ENCODE peak calls at places on chromosomes 2 and 18, in seven cellular contexts. E is EL; B is fibroblast of lung; M is LoVo; D is activated CD4-positive, alpha-beta T cell treated with anti-CD3 and anti-CD28 coated beads, Interleukin-2, amount 50 U/mL, for 24 hours; V is thoracic aorta; T is ELR. Q is an unnamed sample.

GRCh38 chr2:165163771-165164170 is 40.1 kb downstream of the SCN3A start:
- DNase-seq in T (no peak), V (no peak), D (no peak), M (no peak), E (no peak), B (peak; percentile 83), Q (no peak)

GRCh38 chr2:38652431-38653273 is 13.3 kb upstream of the GALM start:
- DNase-seq in V (no peak), E (no peak), B (no peak), D (no peak), M (no peak), T (no peak), Q (no peak)

GRCh38 chr2:160210599-160211138 is 10.6 kb upstream of the ITGB6 start:
- DNase-seq in D (peak; percentile 49), M (peak; percentile 70), V (no peak), T (peak; percentile 73), E (peak; percentile 59), B (peak; percentile 46), Q (peak; percentile 92)

GRCh38 chr2:9617749-9618148 is 13.0 kb downstream of the YWHAQ start:
- DNase-seq in T (peak; percentile 31), B (peak; percentile 49), V (no peak), E (peak; percentile 37), D (no peak), M (no peak), Q (no peak)

GRCh38 chr18:5879479-5879882 is 15.8 kb downstream of the TMEM200C start:
- DNase-seq in B (peak; percentile 44), D (no peak), M (peak; percentile 43), E (peak; percentile 17), T (peak; percentile 32), V (no peak), Q (no peak)

GRCh38 chr2:157329524-157329923 is 3.9 kb upstream of the ERMN start:
- DNase-seq in D (no peak), E (no peak), M (no peak), V (no peak), B (no peak), T (no peak), Q (peak; percentile 7)

GRCh38 chr18:29145993-29146539 is 969.1 kb upstream of the CDH2 start:
- DNase-seq in V (no peak), E (no peak), T (no peak), D (no peak), M (no peak), B (no peak), Q (no peak)

GRCh38 chr2:112809112-112809511 is 24.8 kb upstream of the IL1A start:
- DNase-seq in B (no peak), T (no peak), D (no peak), V (no peak), E (no peak), M (no peak), Q (no peak)

GRCh38 chr18:8480506-8481328 is 128.5 kb upstream of the RAB12 start:
- DNase-seq in B (peak; percentile 60), D (no peak), V (no peak), E (peak; percentile 59), M (no peak), T (peak; percentile 70), Q (peak; percentile 50)